ENCODE peak calls at places on chromosomes 2 and 18, in nine cellular contexts. One of them, this sample, is unnamed.

GRCh38 chr2:130874512-130874911 is 37.8 kb downstream of the ARHGEF4 start:
- DNase-seq in naive thymus-derived CD4-positive, alpha-beta T cell: no peak
- DNase-seq in mucosa of descending colon: no peak
- DNase-seq in esophagus squamous epithelium: no peak
- DNase-seq in NT2/D1: no peak
- DNase-seq in cardiac muscle cell: no peak
- DNase-seq in mesendoderm: no peak
- DNase-seq in uterus: no peak
- DNase-seq in fibroblast of lung: no peak
- DNase-seq in this sample: no peak

GRCh38 chr18:34055227-34055626 is 169.5 kb downstream of the NOL4 start:
- DNase-seq in cardiac muscle cell: no peak
- DNase-seq in uterus: no peak
- DNase-seq in esophagus squamous epithelium: no peak
- DNase-seq in fibroblast of lung: no peak
- DNase-seq in naive thymus-derived CD4-positive, alpha-beta T cell: no peak
- DNase-seq in NT2/D1: no peak
- DNase-seq in mesendoderm: no peak
- DNase-seq in mucosa of descending colon: no peak
- DNase-seq in this sample: no peak

GRCh38 chr2:17976871-17977746 is 98.6 kb downstream of the KCNS3 start:
- DNase-seq in mesendoderm: peak; percentile 17
- DNase-seq in mucosa of descending colon: peak; percentile 9
- DNase-seq in naive thymus-derived CD4-positive, alpha-beta T cell: no peak
- DNase-seq in uterus: peak; percentile 31
- DNase-seq in fibroblast of lung: peak; percentile 100
- DNase-seq in esophagus squamous epithelium: no peak
- DNase-seq in cardiac muscle cell: no peak
- DNase-seq in NT2/D1: no peak
- DNase-seq in this sample: no peak

GRCh38 chr2:160869411-160869810 is 290.8 kb upstream of the TANK start:
- DNase-seq in NT2/D1: no peak
- DNase-seq in cardiac muscle cell: no peak
- DNase-seq in mesendoderm: no peak
- DNase-seq in uterus: peak; percentile 21
- DNase-seq in fibroblast of lung: peak; percentile 98
- DNase-seq in mucosa of descending colon: no peak
- DNase-seq in naive thymus-derived CD4-positive, alpha-beta T cell: no peak
- DNase-seq in esophagus squamous epithelium: no peak
- DNase-seq in this sample: no peak

GRCh38 chr2:106941372-106941993 is 55.5 kb upstream of the ST6GAL2 start:
- DNase-seq in NT2/D1: no peak
- DNase-seq in fibroblast of lung: no peak
- DNase-seq in mucosa of descending colon: no peak
- DNase-seq in naive thymus-derived CD4-positive, alpha-beta T cell: no peak
- DNase-seq in esophagus squamous epithelium: no peak
- DNase-seq in cardiac muscle cell: no peak
- DNase-seq in uterus: no peak
- DNase-seq in mesendoderm: no peak
- DNase-seq in this sample: no peak

GRCh38 chr2:43210467-43211303 is 15.7 kb downstream of the ZFP36L2 start:
- DNase-seq in uterus: peak; percentile 85
- DNase-seq in mesendoderm: no peak
- DNase-seq in cardiac muscle cell: no peak
- DNase-seq in mucosa of descending colon: peak; percentile 72
- DNase-seq in NT2/D1: no peak
- DNase-seq in fibroblast of lung: peak; percentile 87
- DNase-seq in naive thymus-derived CD4-positive, alpha-beta T cell: peak; percentile 54
- DNase-seq in esophagus squamous epithelium: peak; percentile 15
- DNase-seq in this sample: no peak

GRCh38 chr2:181658444-181658843 is 1.5 kb upstream of the CERKL start:
- DNase-seq in NT2/D1: no peak
- DNase-seq in cardiac muscle cell: no peak
- DNase-seq in esophagus squamous epithelium: no peak
- DNase-seq in mucosa of descending colon: no peak
- DNase-seq in fibroblast of lung: no peak
- DNase-seq in uterus: no peak
- DNase-seq in naive thymus-derived CD4-positive, alpha-beta T cell: no peak
- DNase-seq in mesendoderm: no peak
- DNase-seq in this sample: no peak

GRCh38 chr2:46082531-46083485 is 214.4 kb upstream of the EPAS1 start:
- DNase-seq in fibroblast of lung: peak; percentile 99
- DNase-seq in naive thymus-derived CD4-positive, alpha-beta T cell: no peak
- DNase-seq in esophagus squamous epithelium: no peak
- DNase-seq in NT2/D1: no peak
- DNase-seq in cardiac muscle cell: no peak
- DNase-seq in uterus: no peak
- DNase-seq in mesendoderm: no peak
- DNase-seq in mucosa of descending colon: peak; percentile 27
- DNase-seq in this sample: no peak

GRCh38 chr2:109331864-109332848 is 203.2 kb downstream of the SH3RF3 start:
- DNase-seq in mucosa of descending colon: peak; percentile 60
- DNase-seq in esophagus squamous epithelium: peak; percentile 29
- DNase-seq in mesendoderm: peak; percentile 82
- DNase-seq in naive thymus-derived CD4-positive, alpha-beta T cell: peak; percentile 37
- DNase-seq in NT2/D1: peak; percentile 43
- DNase-seq in fibroblast of lung: peak; percentile 87
- DNase-seq in uterus: peak; percentile 77
- DNase-seq in cardiac muscle cell: no peak
- DNase-seq in this sample: no peak

GRCh38 chr2:240507778-240508251 is 50.0 kb downstream of the ANKMY1 start:
- DNase-seq in cardiac muscle cell: no peak
- DNase-seq in NT2/D1: no peak
- DNase-seq in mesendoderm: no peak
- DNase-seq in fibroblast of lung: no peak
- DNase-seq in esophagus squamous epithelium: no peak
- DNase-seq in naive thymus-derived CD4-positive, alpha-beta T cell: no peak
- DNase-seq in mucosa of descending colon: no peak
- DNase-seq in uterus: no peak
- DNase-seq in this sample: no peak

GRCh38 chr2:203470371-203470770 is 64.7 kb downstream of the RAPH1 start:
- DNase-seq in fibroblast of lung: no peak
- DNase-seq in naive thymus-derived CD4-positive, alpha-beta T cell: no peak
- DNase-seq in mesendoderm: no peak
- DNase-seq in NT2/D1: no peak
- DNase-seq in esophagus squamous epithelium: no peak
- DNase-seq in cardiac muscle cell: no peak
- DNase-seq in uterus: no peak
- DNase-seq in mucosa of descending colon: peak; percentile 48
- DNase-seq in this sample: no peak

GRCh38 chr2:1864981-1865421 is 120.7 kb upstream of the PXDN start:
- DNase-seq in uterus: no peak
- DNase-seq in esophagus squamous epithelium: no peak
- DNase-seq in fibroblast of lung: no peak
- DNase-seq in mucosa of descending colon: no peak
- DNase-seq in naive thymus-derived CD4-positive, alpha-beta T cell: no peak
- DNase-seq in cardiac muscle cell: no peak
- DNase-seq in NT2/D1: no peak
- DNase-seq in mesendoderm: no peak
- DNase-seq in this sample: no peak

GRCh38 chr2:222025891-222026271 is 272.9 kb downstream of the PAX3 start:
- DNase-seq in mucosa of descending colon: no peak
- DNase-seq in cardiac muscle cell: no peak
- DNase-seq in uterus: no peak
- DNase-seq in fibroblast of lung: no peak
- DNase-seq in esophagus squamous epithelium: no peak
- DNase-seq in NT2/D1: peak; percentile 90
- DNase-seq in naive thymus-derived CD4-positive, alpha-beta T cell: no peak
- DNase-seq in mesendoderm: peak; percentile 67
- DNase-seq in this sample: no peak

GRCh38 chr2:53668624-53669026 is 99.0 kb upstream of the CHAC2 start:
- DNase-seq in fibroblast of lung: no peak
- DNase-seq in NT2/D1: no peak
- DNase-seq in mucosa of descending colon: no peak
- DNase-seq in cardiac muscle cell: no peak
- DNase-seq in naive thymus-derived CD4-positive, alpha-beta T cell: no peak
- DNase-seq in uterus: no peak
- DNase-seq in mesendoderm: no peak
- DNase-seq in esophagus squamous epithelium: no peak
- DNase-seq in this sample: no peak

GRCh38 chr2:53670351-53670750 is 97.3 kb upstream of the CHAC2 start:
- DNase-seq in esophagus squamous epithelium: no peak
- DNase-seq in naive thymus-derived CD4-positive, alpha-beta T cell: no peak
- DNase-seq in mesendoderm: no peak
- DNase-seq in mucosa of descending colon: no peak
- DNase-seq in cardiac muscle cell: no peak
- DNase-seq in NT2/D1: no peak
- DNase-seq in fibroblast of lung: peak; percentile 71
- DNase-seq in uterus: peak; percentile 24
- DNase-seq in this sample: no peak

GRCh38 chr2:53672881-53673522 is 94.6 kb upstream of the CHAC2 start:
- DNase-seq in fibroblast of lung: peak; percentile 43
- DNase-seq in esophagus squamous epithelium: no peak
- DNase-seq in uterus: no peak
- DNase-seq in mucosa of descending colon: no peak
- DNase-seq in NT2/D1: no peak
- DNase-seq in mesendoderm: no peak
- DNase-seq in naive thymus-derived CD4-positive, alpha-beta T cell: no peak
- DNase-seq in cardiac muscle cell: no peak
- DNase-seq in this sample: no peak
- H3K4me1 ChIP-seq in fibroblast of lung: peaks cover 3% of the 10 kb centered on the region
- H3K4me1 ChIP-seq in esophagus squamous epithelium: no peaks in the 10 kb centered on the region
- H3K4me1 ChIP-seq in uterus: peaks cover 8% of the 10 kb centered on the region
- H3K4me1 ChIP-seq in mucosa of descending colon: no peaks in the 10 kb centered on the region
- H3K4me1 ChIP-seq in NT2/D1: no peaks in the 10 kb centered on the region
- H3K4me1 ChIP-seq in mesendoderm: no peaks in the 10 kb centered on the region
- H3K4me1 ChIP-seq in naive thymus-derived CD4-positive, alpha-beta T cell: no peaks in the 10 kb centered on the region
- H3K4me1 ChIP-seq in cardiac muscle cell: no peaks in the 10 kb centered on the region
- H3K4me1 ChIP-seq in this sample: no peaks in the 10 kb centered on the region

GRCh38 chr2:38095655-38095995 is 19.7 kb upstream of the CYP1B1 start:
- DNase-seq in mesendoderm: peak; percentile 44
- DNase-seq in cardiac muscle cell: no peak
- DNase-seq in NT2/D1: no peak
- DNase-seq in mucosa of descending colon: no peak
- DNase-seq in uterus: no peak
- DNase-seq in fibroblast of lung: no peak
- DNase-seq in esophagus squamous epithelium: no peak
- DNase-seq in naive thymus-derived CD4-positive, alpha-beta T cell: no peak
- DNase-seq in this sample: no peak

GRCh38 chr2:38099096-38099997 is 23.4 kb upstream of the CYP1B1 start:
- DNase-seq in naive thymus-derived CD4-positive, alpha-beta T cell: no peak
- DNase-seq in cardiac muscle cell: no peak
- DNase-seq in mesendoderm: peak; percentile 32
- DNase-seq in NT2/D1: peak; percentile 84
- DNase-seq in mucosa of descending colon: no peak
- DNase-seq in fibroblast of lung: no peak
- DNase-seq in uterus: no peak
- DNase-seq in esophagus squamous epithelium: no peak
- DNase-seq in this sample: no peak

GRCh38 chr2:38097611-38098350 is 21.8 kb upstream of the CYP1B1 start:
- DNase-seq in mesendoderm: peak; percentile 31
- DNase-seq in esophagus squamous epithelium: no peak
- DNase-seq in mucosa of descending colon: no peak
- DNase-seq in uterus: no peak
- DNase-seq in naive thymus-derived CD4-positive, alpha-beta T cell: no peak
- DNase-seq in cardiac muscle cell: no peak
- DNase-seq in fibroblast of lung: peak; percentile 23
- DNase-seq in NT2/D1: no peak
- DNase-seq in this sample: no peak

GRCh38 chr2:38095996-38096861 is 20.3 kb upstream of the CYP1B1 start:
- DNase-seq in mucosa of descending colon: no peak
- DNase-seq in fibroblast of lung: no peak
- DNase-seq in NT2/D1: no peak
- DNase-seq in cardiac muscle cell: peak; percentile 18
- DNase-seq in esophagus squamous epithelium: no peak
- DNase-seq in naive thymus-derived CD4-positive, alpha-beta T cell: no peak
- DNase-seq in uterus: no peak
- DNase-seq in mesendoderm: peak; percentile 97
- DNase-seq in this sample: no peak

GRCh38 chr2:38098351-38099095 is 22.6 kb upstream of the CYP1B1 start:
- DNase-seq in mucosa of descending colon: no peak
- DNase-seq in uterus: no peak
- DNase-seq in NT2/D1: no peak
- DNase-seq in naive thymus-derived CD4-positive, alpha-beta T cell: no peak
- DNase-seq in fibroblast of lung: no peak
- DNase-seq in mesendoderm: peak; percentile 27
- DNase-seq in esophagus squamous epithelium: no peak
- DNase-seq in cardiac muscle cell: no peak
- DNase-seq in this sample: no peak
- H3K4me1 ChIP-seq in mucosa of descending colon: no peaks in the 10 kb centered on the region
- H3K4me1 ChIP-seq in uterus: no peaks in the 10 kb centered on the region
- H3K4me1 ChIP-seq in NT2/D1: peaks cover 6% of the 10 kb centered on the region
- H3K4me1 ChIP-seq in naive thymus-derived CD4-positive, alpha-beta T cell: no peaks in the 10 kb centered on the region
- H3K4me1 ChIP-seq in fibroblast of lung: peaks cover 8% of the 10 kb centered on the region
- H3K4me1 ChIP-seq in mesendoderm: peaks cover 24% of the 10 kb centered on the region
- H3K4me1 ChIP-seq in esophagus squamous epithelium: peaks cover 46% of the 10 kb centered on the region
- H3K4me1 ChIP-seq in cardiac muscle cell: no peaks in the 10 kb centered on the region
- H3K4me1 ChIP-seq in this sample: no peaks in the 10 kb centered on the region

GRCh38 chr2:96204836-96205235 is 3.8 kb downstream of the STARD7 start:
- DNase-seq in uterus: no peak
- DNase-seq in mucosa of descending colon: no peak
- DNase-seq in fibroblast of lung: no peak
- DNase-seq in NT2/D1: no peak
- DNase-seq in cardiac muscle cell: no peak
- DNase-seq in naive thymus-derived CD4-positive, alpha-beta T cell: no peak
- DNase-seq in esophagus squamous epithelium: no peak
- DNase-seq in mesendoderm: no peak
- DNase-seq in this sample: no peak
- H3K4me1 ChIP-seq in uterus: peaks cover 11% of the 10 kb centered on the region
- H3K4me1 ChIP-seq in mucosa of descending colon: peaks cover 53% of the 10 kb centered on the region
- H3K4me1 ChIP-seq in fibroblast of lung: peaks cover 15% of the 10 kb centered on the region
- H3K4me1 ChIP-seq in NT2/D1: peaks cover 5% of the 10 kb centered on the region
- H3K4me1 ChIP-seq in cardiac muscle cell: peaks cover 37% of the 10 kb centered on the region
- H3K4me1 ChIP-seq in naive thymus-derived CD4-positive, alpha-beta T cell: peaks cover 48% of the 10 kb centered on the region
- H3K4me1 ChIP-seq in esophagus squamous epithelium: peaks cover 70% of the 10 kb centered on the region
- H3K4me1 ChIP-seq in mesendoderm: peaks cover 2% of the 10 kb centered on the region
- H3K4me1 ChIP-seq in this sample: peaks cover 34% of the 10 kb centered on the region

DNA sequence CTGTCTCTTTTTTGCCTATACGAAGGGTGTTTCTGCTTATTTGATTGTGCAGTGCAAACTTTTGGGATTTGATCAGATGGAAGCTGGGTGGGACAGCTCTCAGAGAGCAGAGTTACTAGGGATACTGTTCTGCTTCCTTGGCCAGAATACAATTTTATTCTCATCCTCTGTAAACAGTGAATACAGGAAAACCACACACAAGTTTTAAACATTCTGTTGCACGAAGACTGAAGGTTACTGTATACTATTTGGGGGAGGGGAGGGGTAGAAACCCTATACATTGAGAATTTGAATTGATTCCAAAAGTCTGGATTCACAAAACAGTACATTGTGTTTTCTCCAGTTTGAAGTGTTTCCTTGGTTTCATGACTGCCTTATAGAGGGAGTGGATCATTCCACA is 149.9 kb downstream of the SETBP1 start:
- DNase-seq in cardiac muscle cell: no peak
- DNase-seq in esophagus squamous epithelium: no peak
- DNase-seq in naive thymus-derived CD4-positive, alpha-beta T cell: no peak
- DNase-seq in mucosa of descending colon: no peak
- DNase-seq in fibroblast of lung: peak; percentile 46
- DNase-seq in uterus: no peak
- DNase-seq in NT2/D1: no peak
- DNase-seq in mesendoderm: no peak
- DNase-seq in this sample: no peak
- H3K4me1 ChIP-seq in cardiac muscle cell: peaks cover 19% of the 10 kb centered on the region
- H3K4me1 ChIP-seq in esophagus squamous epithelium: peaks cover 15% of the 10 kb centered on the region
- H3K4me1 ChIP-seq in naive thymus-derived CD4-positive, alpha-beta T cell: no peaks in the 10 kb centered on the region
- H3K4me1 ChIP-seq in mucosa of descending colon: peaks cover 5% of the 10 kb centered on the region
- H3K4me1 ChIP-seq in fibroblast of lung: peaks cover 10% of the 10 kb centered on the region
- H3K4me1 ChIP-seq in uterus: peaks cover 7% of the 10 kb centered on the region
- H3K4me1 ChIP-seq in NT2/D1: peaks cover 3% of the 10 kb centered on the region
- H3K4me1 ChIP-seq in mesendoderm: peaks cover 2% of the 10 kb centered on the region
- H3K4me1 ChIP-seq in this sample: no peaks in the 10 kb centered on the region

This sample was measured in effector memory CD4-positive, alpha-beta T cell.